ENCODE peak calls at places on chromosomes 6 and 20, in five cellular contexts. X is left cardiac atrium; V is left lung; N is Right ventricle myocardium superior; L is CD8-positive, alpha-beta T cell. M is an unnamed sample.

GRCh38 chr6:119096683-119097310 is 18.3 kb upstream of the FAM184A start:
- ATAC-seq in X (peak), V (peak), N (peak), L (no peak), M (no peak)

GRCh38 chr20:32325706-32326506 is 32.2 kb upstream of the ASXL1 start:
- ATAC-seq in X (peak), V (peak), N (no peak), L (no peak), M (peak)

GRCh38 chr6:143966291-143966690 is 41.8 kb downstream of the PLAGL1 start:
- ATAC-seq in X (no peak), V (no peak), N (no peak), L (no peak), M (no peak)

GRCh38 chr6:34574647-34575293 is 18.6 kb upstream of the SPDEF start:
- ATAC-seq in X (no peak), V (no peak), N (no peak), L (no peak), M (no peak)

GRCh38 chr6:133921249-133921859 is 31.7 kb upstream of the TBPL1 start:
- ATAC-seq in X (peak), V (peak), N (peak), L (peak), M (peak)

GRCh38 chr6:6810727-6811126 is 222.2 kb downstream of the LY86 start:
- ATAC-seq in X (no peak), V (no peak), N (no peak), L (peak), M (peak)

GRCh38 chr20:45792513-45793118 is 862 bp downstream of the DNTTIP1 start:
- ATAC-seq in X (no peak), V (peak), N (peak), L (peak), M (no peak)

GRCh38 chr20:61045876-61046585 is 206.0 kb upstream of the CDH4 start:
- ATAC-seq in X (no peak), V (no peak), N (no peak), L (no peak), M (no peak)

GRCh38 chr20:58196402-58197184 is 31.9 kb downstream of the ANKRD60 start:
- ATAC-seq in X (no peak), V (no peak), N (no peak), L (no peak), M (no peak)

GRCh38 chr20:44034451-44034850 is 119.8 kb downstream of the TOX2 start:
- ATAC-seq in X (no peak), V (no peak), N (no peak), L (no peak), M (no peak)

GRCh38 chr20:49823152-49823847 is 10.7 kb downstream of the SLC9A8 start:
- ATAC-seq in X (no peak), V (peak), N (no peak), L (peak), M (peak)

GRCh38 chr20:24537210-24537609 is 67.8 kb downstream of the SYNDIG1 start:
- ATAC-seq in X (no peak), V (no peak), N (no peak), L (no peak), M (no peak)

GRCh38 chr6:149217466-149217888 is 100.0 kb upstream of the TAB2 start:
- ATAC-seq in X (no peak), V (no peak), N (no peak), L (no peak), M (peak)

GRCh38 chr6:149166747-149167146 is 150.8 kb upstream of the TAB2 start:
- ATAC-seq in X (no peak), V (no peak), N (no peak), L (no peak), M (no peak)

GRCh38 chr20:57622579-57623381 is 2.6 kb upstream of the ZBP1 start:
- ATAC-seq in X (peak), V (peak), N (peak), L (peak), M (no peak)

M was measured in activated T-helper 17 cell treated with anti-CD3 and anti-CD28 coated beads, Interleukin-2, amount 50 U/mL, for 72 hours.